ENCODE peak calls at places on chromosomes 2 and 18, in four cellular contexts. K is tibial artery, W is HCT116, V is prostate gland. J is an unnamed sample. For H3K4me1, the result is how much of the 10 kb centered on the place peaks cover.

GRCh38 chr2:113895819-113896563 is 6.1 kb downstream of the ACTR3 start:
- DNase-seq in W (no peak), V (no peak), K (no peak), J (no peak)

GRCh38 chr2:26068602-26069298 is 34.9 kb downstream of the RAB10 start:
- DNase-seq in V (no peak), W (peak), K (no peak), J (no peak)

GRCh38 chr18:22311301-22311700 is 106.4 kb downstream of the CTAGE1 start:
- DNase-seq in K (no peak), W (no peak), V (no peak), J (no peak)

GRCh38 chr2:33437815-33438214 is 38.6 kb upstream of the RASGRP3 start:
- DNase-seq in K (no peak), W (no peak), V (no peak), J (no peak)

GRCh38 chr2:217807753-217808152 is 195.0 kb downstream of the TNS1 start:
- DNase-seq in K (no peak), W (no peak), V (no peak), J (no peak)

GRCh38 chr18:789397-789796 is 22.6 kb downstream of the YES1 start:
- DNase-seq in W (no peak), V (no peak), K (no peak), J (no peak)

GRCh38 chr2:73832905-73833304 is 4.1 kb downstream of the STAMBP start:
- DNase-seq in V (no peak), K (no peak), W (no peak), J (no peak)

GRCh38 chr2:239341146-239341732 is 59.6 kb downstream of the HDAC4 start:
- DNase-seq in V (no peak), K (no peak), W (no peak), J (no peak)

GRCh38 chr18:8803063-8803795 is 97.9 kb downstream of the MTCL1 start:
- DNase-seq in W (no peak), V (no peak), K (no peak), J (no peak)

GRCh38 chr2:19902272-19902730 is 518 bp upstream of the TTC32 start:
- DNase-seq in W (no peak), V (no peak), K (no peak), J (no peak)

GRCh38 chr2:158665536-158666302 is 129.4 kb upstream of the DAPL1 start:
- DNase-seq in W (no peak), V (peak), K (no peak), J (no peak)

GRCh38 chr2:202337133-202337532 is 39.0 kb upstream of the BMPR2 start:
- DNase-seq in K (no peak), V (no peak), W (no peak), J (peak)

GRCh38 chr2:51620830-51621229 is 588.9 kb upstream of the NRXN1 start:
- DNase-seq in W (no peak), K (no peak), V (no peak), J (no peak)

DNA sequence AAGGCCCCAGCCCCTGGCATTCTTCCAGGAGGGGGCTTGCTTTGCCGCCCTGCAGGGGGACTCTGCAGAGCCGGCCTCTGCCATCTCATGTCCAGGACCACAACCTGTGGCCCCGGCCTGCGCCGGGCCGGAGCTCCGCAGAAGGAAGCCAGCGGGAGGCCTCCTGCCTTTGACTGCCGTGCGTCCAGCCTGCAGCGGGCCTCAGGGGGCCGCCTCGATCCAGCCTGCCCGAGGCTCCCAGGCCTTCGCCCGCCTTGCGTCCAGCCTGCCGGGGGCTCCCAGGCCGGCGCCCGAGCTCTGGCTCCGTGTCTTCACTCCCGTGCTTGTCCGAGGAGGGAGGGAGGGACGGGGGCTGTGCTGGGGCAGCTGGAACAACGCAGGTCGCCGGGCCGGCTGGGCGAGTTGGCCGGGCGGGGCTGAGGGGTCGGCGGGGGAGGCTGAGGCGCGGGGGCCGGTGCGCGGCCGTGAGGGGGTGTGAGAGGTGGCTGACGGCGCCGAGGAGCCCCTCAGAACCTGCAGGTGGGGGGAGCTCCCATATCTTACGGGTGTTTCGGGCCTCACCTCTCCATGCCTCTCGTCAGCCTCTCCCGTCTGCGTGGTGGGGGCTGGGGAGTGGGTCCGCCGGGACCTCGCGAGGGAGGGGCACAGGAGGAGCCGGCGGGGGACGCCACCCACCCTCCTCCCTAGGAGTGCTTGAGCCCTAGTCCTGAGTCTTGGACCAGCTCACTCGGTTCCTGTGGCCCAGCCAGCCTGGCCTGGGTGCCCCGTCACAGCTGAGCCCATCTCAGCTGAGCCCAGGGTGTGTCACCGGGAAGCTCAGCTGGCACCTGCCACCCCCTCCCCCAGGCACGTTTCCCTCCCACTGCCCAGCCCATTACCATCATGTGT is 20.5 kb downstream of the GPC1 start:
- DNase-seq in V (no peak), W (no peak), K (no peak), J (peak)
- H3K4me1 ChIP-seq in V (under half), W (under half), K (under half), J (under half)

GRCh38 chr2:7019191-7019590 is 102.0 kb downstream of the RNF144A start:
- DNase-seq in W (no peak), V (no peak), K (no peak), J (no peak)

GRCh38 chr2:7018767-7019166 is 101.6 kb downstream of the RNF144A start:
- DNase-seq in V (no peak), K (no peak), W (no peak), J (no peak)

GRCh38 chr2:7020939-7021470 is 103.8 kb downstream of the RNF144A start:
- DNase-seq in W (no peak), K (no peak), V (no peak), J (no peak)

GRCh38 chr2:7020059-7020458 is 102.8 kb downstream of the RNF144A start:
- DNase-seq in V (no peak), K (no peak), W (no peak), J (no peak)

DNA sequence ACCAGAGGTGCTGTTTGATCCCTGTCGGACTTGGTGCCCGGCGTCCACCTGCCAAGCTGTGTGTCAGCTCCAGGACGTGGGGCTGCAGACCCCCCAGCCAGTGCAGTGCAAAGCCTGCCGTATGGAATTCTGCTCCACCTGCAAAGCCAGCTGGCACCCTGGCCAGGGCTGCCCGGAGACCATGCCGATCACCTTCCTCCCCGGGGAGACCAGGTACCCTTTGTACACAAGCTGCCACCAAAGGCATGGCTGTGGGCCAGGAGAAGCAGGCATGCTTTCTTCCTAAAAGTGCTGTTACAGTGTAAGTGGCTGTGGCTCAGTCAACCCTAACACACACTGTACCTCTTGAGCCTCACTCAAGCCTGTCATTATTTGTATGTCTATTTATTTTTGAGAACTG is 103.3 kb downstream of the RNF144A start:
- DNase-seq in K (no peak), W (no peak), V (no peak), J (peak)
- TF ChIP-seq CTCF in K (no peak), W (no peak), V (no peak), J (no peak)

DNA sequence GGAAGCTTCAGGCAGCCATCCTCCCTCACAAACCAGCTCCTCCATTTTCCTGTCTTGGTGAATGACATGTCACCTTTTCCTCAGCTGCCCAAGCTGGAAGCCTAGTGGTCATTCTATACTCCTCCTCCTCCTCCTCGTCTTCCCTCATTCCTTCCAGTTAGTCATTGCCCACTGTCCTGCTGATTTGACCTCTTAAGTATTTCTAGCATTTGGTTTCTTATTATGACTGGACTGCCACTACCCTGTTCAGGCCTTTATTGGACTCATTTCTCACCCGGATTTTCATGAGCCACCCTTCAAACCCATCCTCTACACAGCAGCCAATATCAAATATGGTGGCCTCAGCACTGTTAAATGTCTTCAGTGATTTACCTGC is 21.9 kb upstream of the MGAT5 start:
- DNase-seq in K (no peak), V (no peak), W (no peak), J (no peak)
- H3K27ac ChIP-seq in K (no peak), V (no peak), W (no peak), J (no peak)

GRCh38 chr18:51048190-51048589 is 18.2 kb downstream of the SMAD4 start:
- DNase-seq in K (no peak), V (no peak), W (no peak), J (no peak)

GRCh38 chr18:51049137-51049536 is 19.1 kb downstream of the SMAD4 start:
- DNase-seq in V (no peak), K (no peak), W (no peak), J (no peak)

GRCh38 chr18:51039138-51040112 is 9.4 kb downstream of the SMAD4 start:
- DNase-seq in V (no peak), K (no peak), W (no peak), J (peak)

GRCh38 chr18:51041677-51042076 is 11.7 kb downstream of the SMAD4 start:
- DNase-seq in V (no peak), K (no peak), W (no peak), J (no peak)

DNA sequence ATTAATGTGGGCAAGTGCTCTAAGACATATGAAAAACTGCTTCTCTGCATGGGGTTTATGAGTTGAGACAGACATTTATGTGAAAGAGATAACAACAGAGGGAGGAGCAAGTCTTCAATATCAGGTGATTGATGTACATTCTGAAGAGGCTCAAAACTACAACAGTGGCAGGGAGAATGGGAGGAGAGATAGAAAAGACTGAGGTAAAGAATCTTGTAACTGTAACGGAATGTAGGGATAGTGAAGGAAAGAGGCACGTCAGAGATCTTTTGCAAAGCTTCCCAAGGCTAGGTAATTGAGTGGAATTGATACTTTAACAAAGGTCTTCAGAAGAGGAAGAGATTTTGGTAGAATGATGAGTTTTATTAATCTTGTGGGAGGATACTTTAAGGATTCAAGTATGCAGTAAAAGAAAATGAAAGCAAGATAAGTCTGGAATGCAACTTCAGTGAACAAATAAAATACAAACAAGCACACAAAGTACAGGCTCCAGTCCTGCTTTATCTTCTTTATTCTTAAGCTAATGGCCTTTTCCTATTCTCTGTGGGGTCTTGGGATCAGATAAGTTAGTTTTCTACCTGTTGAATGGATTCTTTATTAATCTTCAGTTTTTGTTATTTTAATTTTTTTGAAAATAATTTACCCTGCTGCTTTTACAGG is 15.0 kb downstream of the SMAD4 start:
- DNase-seq in V (no peak), K (no peak), W (no peak), J (no peak)
- H3K4me1 ChIP-seq in V (under half), K (under half), W (under half), J (under half)

DNA sequence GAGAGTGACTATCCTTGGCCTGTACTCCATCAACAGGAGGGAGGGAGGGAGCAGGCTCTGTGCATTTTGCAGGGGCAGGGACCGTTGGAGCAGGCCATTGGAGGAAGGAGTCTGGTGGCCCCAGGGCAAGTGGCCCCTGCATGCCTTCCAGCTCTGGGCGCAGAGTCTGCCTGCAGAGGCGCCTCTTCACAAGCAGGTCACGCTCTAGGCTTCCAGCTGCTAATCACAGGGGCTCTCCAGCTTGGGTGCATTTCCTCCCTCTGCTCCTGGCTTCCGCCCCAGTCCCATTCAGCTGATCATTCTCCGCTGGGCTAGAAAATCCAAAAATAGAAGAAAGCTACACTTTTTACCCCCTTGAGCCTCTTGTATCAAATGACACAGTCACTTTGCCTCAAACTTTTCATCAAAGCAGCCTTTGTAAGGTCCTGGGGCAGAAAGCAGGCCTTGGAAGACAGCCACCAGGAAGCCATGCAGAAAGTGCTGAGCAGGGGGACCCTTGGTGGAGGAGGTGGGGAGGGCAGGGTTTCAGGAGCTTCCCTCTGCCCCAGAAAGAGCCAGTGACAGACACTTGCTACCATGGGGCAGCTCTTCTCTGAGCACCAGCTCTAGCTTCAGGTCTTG is 11.3 kb downstream of the TMEM247 start:
- DNase-seq in K (peak), V (no peak), W (no peak), J (peak)
- TF ChIP-seq CTCF in K (peak), V (no peak), W (no peak), J (peak)

GRCh38 chr2:223414646-223415045 is 187.5 kb downstream of the SCG2 start:
- DNase-seq in K (peak), V (peak), W (no peak), J (peak)

GRCh38 chr2:223420048-223420447 is 182.1 kb downstream of the SCG2 start:
- DNase-seq in W (no peak), K (no peak), V (no peak), J (no peak)

GRCh38 chr2:223416826-223417610 is 185.1 kb downstream of the SCG2 start:
- DNase-seq in V (no peak), W (no peak), K (no peak), J (no peak)

GRCh38 chr2:223418800-223419199 is 183.4 kb downstream of the SCG2 start:
- DNase-seq in K (no peak), V (no peak), W (no peak), J (no peak)

DNA sequence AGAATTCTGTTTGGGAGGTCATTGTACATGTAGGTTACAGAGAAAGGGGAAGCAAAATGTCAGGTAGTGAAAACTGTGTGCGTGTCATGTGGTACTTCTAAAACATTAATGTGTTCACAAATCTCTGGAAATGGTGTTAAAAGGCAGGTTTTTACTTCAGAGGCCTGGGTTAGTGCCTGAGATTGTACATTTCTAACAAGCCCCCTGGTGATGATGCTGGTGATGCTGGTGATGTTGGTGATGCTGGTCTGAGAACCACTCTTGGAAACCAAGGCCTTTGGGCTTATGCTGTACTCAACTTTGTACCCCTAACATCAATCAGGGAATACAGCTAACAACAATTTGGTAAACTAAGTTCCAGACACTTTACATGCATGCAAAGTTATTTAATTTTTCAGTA is 187.1 kb downstream of the SCG2 start:
- DNase-seq in K (no peak), W (no peak), V (no peak), J (no peak)
- H3K27ac ChIP-seq in K (peak), W (no peak), V (no peak), J (no peak)

GRCh38 chr2:70084973-70085710 is 2.1 kb upstream of the PCBP1 start:
- DNase-seq in V (peak), W (peak), K (peak), J (peak)

GRCh38 chr2:70083344-70084156 is 3.7 kb upstream of the PCBP1 start:
- DNase-seq in V (no peak), W (peak), K (peak), J (no peak)

GRCh38 chr2:70078384-70078783 is 8.9 kb upstream of the PCBP1 start:
- DNase-seq in V (no peak), W (no peak), K (no peak), J (no peak)

GRCh38 chr2:70080597-70081200 is 6.6 kb upstream of the PCBP1 start:
- DNase-seq in W (no peak), V (no peak), K (peak), J (no peak)

GRCh38 chr2:70081221-70081620 is 6.1 kb upstream of the PCBP1 start:
- DNase-seq in V (no peak), W (no peak), K (peak), J (peak)
- H3K4me1 ChIP-seq in V (under half), W (under half), K (under half), J (half or more)

DNA sequence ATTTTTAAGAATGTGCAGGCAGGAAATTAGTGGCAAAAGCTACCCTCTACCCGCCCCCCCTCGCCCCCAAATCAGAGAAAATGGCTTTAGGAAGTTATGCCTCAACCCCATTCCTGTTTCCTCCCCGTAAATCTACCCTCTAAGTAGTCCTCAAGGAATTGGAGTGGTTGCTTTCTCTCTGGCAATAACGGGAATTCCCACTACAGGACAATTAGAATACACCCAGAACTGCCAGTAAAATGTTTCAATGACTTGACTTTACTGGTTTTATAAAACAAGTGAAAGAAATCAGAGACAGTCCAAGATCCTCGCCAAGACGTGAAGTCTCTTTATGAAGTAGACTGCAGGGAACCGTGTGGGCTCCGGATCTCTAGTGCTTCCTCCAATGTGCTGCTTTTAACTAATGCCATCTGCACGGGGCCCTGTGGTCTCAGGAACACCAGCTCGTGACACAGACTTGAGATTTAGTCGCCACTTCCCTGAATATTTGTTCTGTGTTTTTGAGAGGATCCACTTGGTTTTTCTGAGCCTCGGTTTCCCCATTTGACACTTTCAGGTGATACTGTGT is 101.4 kb downstream of the CPO start:
- DNase-seq in V (no peak), W (no peak), K (no peak), J (no peak)
- TF ChIP-seq CTCF in V (no peak), W (no peak), K (no peak), J (no peak)

GRCh38 chr18:59141294-59142068 is 1.8 kb downstream of the SEC11C start:
- DNase-seq in V (peak), K (no peak), W (no peak), J (no peak)
- H3K27ac ChIP-seq in V (peak), K (no peak), W (no peak), J (no peak)

GRCh38 chr2:9286553-9287399 is 80.2 kb downstream of the ASAP2 start:
- DNase-seq in K (no peak), W (peak), V (no peak), J (no peak)

GRCh38 chr2:9285921-9286320 is 79.3 kb downstream of the ASAP2 start:
- DNase-seq in K (no peak), V (no peak), W (no peak), J (no peak)

GRCh38 chr2:9287400-9288059 is 80.9 kb downstream of the ASAP2 start:
- DNase-seq in K (no peak), V (no peak), W (peak), J (no peak)

GRCh38 chr2:9284521-9285297 is 78.1 kb downstream of the ASAP2 start:
- DNase-seq in V (no peak), W (no peak), K (no peak), J (no peak)

DNA sequence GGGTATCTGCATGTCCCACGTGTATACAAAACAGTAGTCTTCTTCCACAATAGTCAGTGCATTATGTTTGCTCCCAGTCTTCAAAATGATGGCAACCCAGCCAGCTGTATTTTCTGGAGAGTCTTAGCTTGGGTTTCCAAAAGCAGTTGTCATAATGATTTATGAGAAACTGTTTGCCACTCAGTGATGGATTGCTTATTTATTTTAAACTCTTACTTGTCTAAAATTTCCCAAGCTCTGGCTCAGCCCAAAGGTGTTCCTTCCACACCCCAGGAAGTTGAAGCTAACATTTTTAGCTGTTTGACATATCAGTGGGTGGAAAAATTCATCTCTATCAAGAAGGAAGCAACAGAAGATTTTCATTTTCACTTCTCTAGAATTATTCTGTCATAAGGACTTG is 78.8 kb downstream of the ASAP2 start:
- DNase-seq in V (no peak), K (no peak), W (no peak), J (no peak)
- H3K4me1 ChIP-seq in V (under half), K (under half), W (under half), J (under half)

J was measured in thyroid gland.